ENCODE peak calls at places on chromosomes 11 and 22, in seven cellular contexts. R, Q, Y, K, B, A and Z are unnamed samples.

GRCh38 chr11:8251767-8252295 is 11.8 kb downstream of the LMO1 start:
- DNase-seq in R (no peak), Q (no peak), Y (no peak), K (no peak), B (no peak), A (no peak), Z (no peak)

GRCh38 chr22:35230839-35231584 is 26.3 kb upstream of the HMGXB4 start:
- DNase-seq in R (no peak), Q (no peak), Y (no peak), K (no peak), B (no peak), A (no peak), Z (no peak)

GRCh38 chr11:73168925-73169579 is 26.9 kb upstream of the FCHSD2 start:
- DNase-seq in R (peak), Q (no peak), Y (no peak), K (no peak), B (no peak), A (no peak), Z (no peak)

GRCh38 chr11:64863381-64864060 is 14.9 kb downstream of the EHD1 start:
- DNase-seq in R (no peak), Q (no peak), Y (no peak), K (no peak), B (no peak), A (no peak), Z (no peak)

GRCh38 chr11:120780239-120780638 is 243.7 kb upstream of the TBCEL start:
- DNase-seq in R (no peak), Q (no peak), Y (peak), K (peak), B (peak), A (no peak), Z (no peak)

GRCh38 chr22:32744560-32744959 is 56.9 kb upstream of the TIMP3 start:
- DNase-seq in R (no peak), Q (no peak), Y (no peak), K (no peak), B (no peak), A (no peak), Z (no peak)

GRCh38 chr11:62409831-62410230 is 9.0 kb upstream of the SCGB1A1 start:
- DNase-seq in R (no peak), Q (no peak), Y (no peak), K (no peak), B (no peak), A (no peak), Z (no peak)

GRCh38 chr11:109048098-109048497 is 373.9 kb upstream of the C11orf87 start:
- DNase-seq in R (no peak), Q (no peak), Y (no peak), K (no peak), B (peak), A (no peak), Z (no peak)

GRCh38 chr11:128503231-128503991 is 83.9 kb downstream of the ETS1 start:
- DNase-seq in R (no peak), Q (no peak), Y (peak), K (peak), B (peak), A (peak), Z (peak)

GRCh38 chr11:73576226-73576625 is 21.7 kb downstream of the FAM168A start:
- DNase-seq in R (no peak), Q (no peak), Y (no peak), K (no peak), B (no peak), A (no peak), Z (no peak)

GRCh38 chr11:83156996-83157754 is at the start of gene PCF11:
- DNase-seq in R (no peak), Q (peak), Y (no peak), K (no peak), B (no peak), A (no peak), Z (no peak)

GRCh38 chr11:88102595-88102929 is 72.7 kb downstream of the RAB38 start:
- DNase-seq in R (no peak), Q (no peak), Y (peak), K (no peak), B (no peak), A (no peak), Z (no peak)

GRCh38 chr11:98940913-98941312 is 79.8 kb upstream of the CNTN5 start:
- DNase-seq in R (peak), Q (no peak), Y (no peak), K (no peak), B (no peak), A (no peak), Z (no peak)

GRCh38 chr22:43000441-43001175 is 14.3 kb downstream of the PACSIN2 start:
- DNase-seq in R (no peak), Q (no peak), Y (peak), K (peak), B (peak), A (no peak), Z (no peak)

GRCh38 chr11:31412946-31413345 is 43.3 kb downstream of the DNAJC24 start:
- DNase-seq in R (no peak), Q (no peak), Y (peak), K (peak), B (peak), A (peak), Z (peak)

GRCh38 chr22:44957267-44957905 is 52.4 kb downstream of the PHF21B start:
- DNase-seq in R (peak), Q (no peak), Y (no peak), K (no peak), B (peak), A (no peak), Z (no peak)

GRCh38 chr11:30344085-30344484 is 21.2 kb downstream of the ARL14EP start:
- DNase-seq in R (no peak), Q (no peak), Y (no peak), K (no peak), B (no peak), A (no peak), Z (no peak)

GRCh38 chr11:104735013-104735412 is 163.2 kb downstream of the CASP12 start:
- DNase-seq in R (no peak), Q (no peak), Y (no peak), K (no peak), B (no peak), A (no peak), Z (no peak)

GRCh38 chr11:12206529-12206928 is 96.1 kb downstream of the MICAL2 start:
- DNase-seq in R (no peak), Q (no peak), Y (no peak), K (peak), B (peak), A (no peak), Z (no peak)

GRCh38 chr22:49197500-49197899 is 630.2 kb downstream of the BRD1 start:
- DNase-seq in R (peak), Q (no peak), Y (no peak), K (no peak), B (no peak), A (no peak), Z (no peak)

GRCh38 chr11:37788141-37788877 is 1190.3 kb upstream of the RAG2 start:
- DNase-seq in R (no peak), Q (no peak), Y (peak), K (peak), B (peak), A (peak), Z (peak)

GRCh38 chr22:30871391-30872281 is 96.9 kb downstream of the MORC2 start:
- DNase-seq in R (no peak), Q (no peak), Y (no peak), K (no peak), B (no peak), A (no peak), Z (no peak)

GRCh38 chr11:102430158-102430836 is 22.3 kb downstream of the TMEM123 start:
- DNase-seq in R (no peak), Q (no peak), Y (no peak), K (peak), B (peak), A (no peak), Z (no peak)

GRCh38 chr11:19938051-19938856 is 222.0 kb downstream of the DBX1 start:
- DNase-seq in R (peak), Q (peak), Y (peak), K (peak), B (peak), A (no peak), Z (no peak)

GRCh38 chr22:46053563-46054090 is 76.7 kb upstream of the WNT7B start:
- DNase-seq in R (no peak), Q (peak), Y (peak), K (peak), B (peak), A (no peak), Z (no peak)

GRCh38 chr22:40020956-40021355 is 26.2 kb downstream of the FAM83F start:
- DNase-seq in R (no peak), Q (no peak), Y (no peak), K (no peak), B (no peak), A (no peak), Z (no peak)

GRCh38 chr22:41096841-41097240 is 4.4 kb downstream of the EP300 start:
- DNase-seq in R (no peak), Q (no peak), Y (no peak), K (no peak), B (peak), A (no peak), Z (no peak)

GRCh38 chr11:68925613-68926012 is 21.9 kb downstream of the IGHMBP2 start:
- DNase-seq in R (no peak), Q (no peak), Y (no peak), K (no peak), B (no peak), A (no peak), Z (no peak)

GRCh38 chr11:68928108-68928429 is 24.4 kb downstream of the IGHMBP2 start:
- DNase-seq in R (no peak), Q (no peak), Y (no peak), K (no peak), B (no peak), A (no peak), Z (no peak)

GRCh38 chr11:68928481-68928880 is 24.8 kb downstream of the IGHMBP2 start:
- DNase-seq in R (no peak), Q (no peak), Y (peak), K (no peak), B (no peak), A (no peak), Z (no peak)

GRCh38 chr11:68929135-68929534 is 25.4 kb downstream of the IGHMBP2 start:
- DNase-seq in R (no peak), Q (no peak), Y (no peak), K (no peak), B (no peak), A (no peak), Z (no peak)

DNA sequence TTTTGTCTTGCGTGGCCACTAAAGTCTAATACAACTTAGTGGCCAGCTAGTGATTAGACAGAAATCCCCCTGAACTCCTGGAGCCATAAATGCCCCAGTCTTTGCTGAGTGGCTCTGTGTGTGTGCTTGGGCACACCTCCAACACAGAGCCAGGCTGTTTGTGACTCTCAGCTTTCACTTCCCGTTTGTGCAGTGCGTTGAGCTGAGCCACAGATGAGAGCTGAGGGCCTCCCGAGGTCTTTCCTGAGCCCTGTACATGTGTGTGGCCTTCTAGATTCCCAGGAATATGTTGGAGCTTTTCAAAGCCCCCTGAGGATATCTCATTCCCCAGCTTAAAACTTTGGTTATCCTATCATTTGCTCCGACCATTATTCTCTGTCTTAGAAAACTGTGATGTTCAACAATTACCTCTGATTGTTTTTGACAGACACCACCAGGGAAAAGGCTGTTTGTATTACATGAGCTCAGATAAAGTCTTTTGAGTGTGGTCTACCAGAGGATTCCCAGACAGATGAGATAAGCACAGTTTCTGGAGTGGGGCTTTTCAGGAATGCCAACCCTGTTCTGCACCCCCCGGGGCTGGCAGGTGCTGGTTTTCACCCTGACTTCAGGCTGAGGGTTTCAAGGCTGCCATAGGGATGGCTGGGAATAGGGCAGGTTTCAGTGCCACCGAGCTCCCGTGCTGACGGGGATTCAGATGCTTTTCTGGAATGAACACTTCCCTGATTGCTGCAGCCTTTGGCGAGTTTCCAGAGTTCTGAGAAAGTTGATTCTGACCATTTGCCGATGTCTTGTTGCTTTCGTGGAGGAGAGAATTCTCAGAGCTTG is 23.8 kb downstream of the IGHMBP2 start:
- DNase-seq in R (no peak), Q (no peak), Y (peak), K (no peak), B (peak), A (no peak), Z (no peak)
- H3K4me3 ChIP-seq in R (no peak), Q (no peak), Y (no peak), K (no peak), B (no peak), A (no peak), Z (no peak)

GRCh38 chr22:38230108-38230825 is 28.5 kb downstream of the MAFF start:
- DNase-seq in R (peak), Q (no peak), Y (peak), K (no peak), B (no peak), A (no peak), Z (no peak)
- TF ChIP-seq CTCF in R (peak), Q (no peak), Y (peak), K (peak), B (peak), A (peak), Z (peak)

GRCh38 chr11:60852639-60853468 is 2.9 kb downstream of the PTGDR2 start:
- DNase-seq in R (no peak), Q (no peak), Y (no peak), K (no peak), B (no peak), A (no peak), Z (no peak)
- H3K4me3 ChIP-seq in R (no peak), Q (no peak), Y (no peak), K (no peak), B (no peak), A (no peak), Z (no peak)

GRCh38 chr11:134014502-134014901 is 54.4 kb upstream of the JAM3 start:
- DNase-seq in R (peak), Q (no peak), Y (peak), K (no peak), B (no peak), A (no peak), Z (no peak)
- TF ChIP-seq CTCF in R (peak), Q (no peak), Y (peak), K (peak), B (no peak), A (peak), Z (no peak)

DNA sequence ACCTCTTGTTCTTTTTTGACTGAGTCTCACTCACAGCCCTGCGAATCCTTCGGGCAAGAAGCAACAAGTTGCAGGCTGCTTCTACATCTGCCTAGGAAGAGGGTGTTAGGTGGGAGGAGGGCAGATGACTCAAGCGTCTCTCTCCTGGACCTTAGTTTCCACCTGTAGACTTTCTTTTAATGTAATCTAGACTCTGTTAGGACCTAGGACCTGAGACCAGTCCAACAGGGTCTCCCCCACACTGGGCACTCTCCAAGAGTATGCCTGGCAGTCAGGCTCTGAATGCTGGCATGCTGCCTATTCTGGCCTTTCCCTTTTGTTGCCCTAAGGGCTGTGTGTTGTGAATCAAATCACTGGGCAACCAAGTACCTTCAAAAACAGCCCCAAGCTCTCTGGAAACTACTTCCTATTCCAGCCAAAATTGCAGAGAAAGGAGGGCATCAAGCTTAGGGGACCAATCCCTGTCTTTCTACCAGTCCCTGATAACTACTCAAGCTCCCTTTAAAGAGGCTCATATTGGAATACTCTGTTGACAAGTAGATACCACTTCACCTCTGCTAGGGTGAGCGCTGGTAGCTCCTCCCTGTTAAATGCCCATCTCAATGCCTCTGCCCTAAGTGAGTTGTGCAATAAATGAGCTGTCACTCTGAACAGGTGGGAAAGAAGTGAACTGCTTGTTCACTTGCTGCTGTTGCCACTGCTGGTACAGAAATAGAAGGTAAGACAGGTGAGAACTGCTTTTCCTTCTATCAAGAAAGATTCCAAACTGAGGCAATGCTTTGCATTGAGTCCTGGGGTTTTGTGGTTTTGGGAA is at the start of gene BBOX1:
- DNase-seq in R (no peak), Q (no peak), Y (peak), K (no peak), B (no peak), A (no peak), Z (no peak)
- H3K4me3 ChIP-seq in R (no peak), Q (no peak), Y (no peak), K (no peak), B (no peak), A (no peak), Z (no peak)

GRCh38 chr11:111735262-111736116 is 30.7 kb downstream of the PPP2R1B start:
- DNase-seq in R (no peak), Q (no peak), Y (peak), K (peak), B (peak), A (peak), Z (peak)
- TF ChIP-seq CTCF in R (peak), Q (no peak), Y (no peak), K (no peak), B (peak), A (no peak), Z (no peak)

DNA sequence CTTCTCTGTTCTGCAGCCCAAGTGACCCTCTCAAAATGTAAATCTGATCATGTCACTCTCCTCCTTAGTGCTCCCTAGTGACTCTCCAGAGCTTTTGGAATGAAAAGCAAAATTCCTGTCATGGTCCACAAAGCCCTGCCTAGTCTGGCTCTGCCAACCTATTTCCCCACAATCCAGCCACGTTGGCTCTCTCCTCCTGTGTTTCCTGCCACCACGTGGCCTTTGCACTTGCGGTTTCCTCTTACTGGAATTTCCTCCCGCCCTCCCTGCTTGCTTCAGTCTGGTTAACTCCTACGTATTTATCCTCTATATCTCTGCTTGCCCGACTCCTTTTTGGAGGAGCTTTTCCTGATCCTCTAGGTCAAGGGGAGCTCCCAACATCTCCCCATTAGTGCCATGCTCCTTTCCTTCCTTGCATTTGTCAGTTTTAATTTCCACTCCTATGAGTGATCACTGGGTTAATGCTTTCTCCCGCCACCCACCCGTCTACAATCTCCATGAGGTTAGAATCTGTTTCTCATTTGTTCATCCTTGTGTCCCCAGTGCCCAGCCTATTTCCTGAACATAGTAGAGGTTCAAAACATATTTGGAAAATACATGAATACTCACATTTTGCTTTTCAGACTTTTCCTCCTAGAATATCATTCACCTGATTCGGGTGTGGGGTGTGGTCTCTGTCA is 11.5 kb downstream of the NNMT start:
- DNase-seq in R (no peak), Q (no peak), Y (peak), K (peak), B (peak), A (no peak), Z (peak)
- H3K4me3 ChIP-seq in R (no peak), Q (peak), Y (peak), K (no peak), B (no peak), A (no peak), Z (peak)